ENCODE peak calls at places on chromosomes 5 and 9, in nine cellular contexts. P, V, F, M, A, L, R, S and D are unnamed samples.

GRCh38 chr5:131814990-131815389 is 18.2 kb upstream of the FNIP1 start:
- DNase-seq in L (no peak), F (no peak), A (no peak), P (no peak), V (no peak), R (no peak), M (peak; percentile 53), S (no peak), D (no peak)

GRCh38 chr9:105264380-105264779 is 19.9 kb downstream of the SLC44A1 start:
- DNase-seq in A (no peak), S (no peak), F (no peak), L (no peak), P (no peak), R (no peak), V (no peak), M (no peak), D (no peak)

GRCh38 chr9:78038620-78039300 is 7.1 kb upstream of the GNAQ start:
- DNase-seq in A (no peak), L (no peak), R (no peak), P (no peak), V (no peak), M (no peak), S (no peak), F (no peak), D (no peak)

GRCh38 chr9:130010151-130010988 is 32.6 kb downstream of the FNBP1 start:
- DNase-seq in P (no peak), R (no peak), V (no peak), A (peak; percentile 41), M (no peak), L (no peak), S (no peak), F (no peak), D (peak; percentile 49)

GRCh38 chr5:112141582-112141981 is 277.5 kb downstream of the EPB41L4A start:
- DNase-seq in F (no peak), V (no peak), R (no peak), A (no peak), M (no peak), P (no peak), S (no peak), L (no peak), D (no peak)

GRCh38 chr5:95939465-95939864 is 22.2 kb downstream of the ELL2 start:
- DNase-seq in S (no peak), L (no peak), F (no peak), M (no peak), R (no peak), A (no peak), V (no peak), P (no peak), D (no peak)

GRCh38 chr5:147675168-147675567 is 107.4 kb downstream of the JAKMIP2 start:
- DNase-seq in A (no peak), L (peak; percentile 11), R (no peak), F (no peak), V (no peak), P (no peak), M (no peak), S (no peak), D (no peak)

GRCh38 chr5:41707853-41708603 is 162.2 kb downstream of the OXCT1 start:
- DNase-seq in M (peak; percentile 17), V (no peak), R (no peak), S (no peak), F (no peak), L (no peak), P (no peak), A (no peak), D (no peak)

GRCh38 chr5:83577036-83577636 is 105.6 kb downstream of the VCAN start:
- DNase-seq in S (no peak), V (peak; percentile 53), L (peak; percentile 41), R (no peak), A (no peak), M (no peak), F (no peak), P (no peak), D (no peak)

GRCh38 chr5:92444888-92445287 is 1061.8 kb upstream of the ARRDC3 start:
- DNase-seq in A (no peak), R (no peak), F (no peak), P (no peak), V (no peak), L (no peak), M (no peak), S (no peak), D (no peak)

GRCh38 chr9:128412120-128412790 is 8.4 kb upstream of the CERCAM start:
- DNase-seq in V (no peak), P (no peak), M (no peak), R (peak; percentile 61), A (peak; percentile 10), L (peak; percentile 16), F (no peak), S (no peak), D (peak; percentile 29)

GRCh38 chr5:139061274-139061673 is 136.9 kb downstream of the SIL1 start:
- DNase-seq in M (no peak), A (no peak), L (peak; percentile 75), F (no peak), P (peak; percentile 67), S (peak; percentile 74), R (no peak), V (peak; percentile 88), D (no peak)

GRCh38 chr9:101397746-101398334 is 578 bp downstream of the MRPL50 start:
- DNase-seq in F (no peak), A (no peak), L (peak; percentile 9), S (no peak), M (no peak), V (no peak), R (no peak), P (no peak), D (no peak)
- H3K9me3 ChIP-seq in F (no peaks in the 10 kb centered on the region), A (no peaks in the 10 kb centered on the region), L (no peaks in the 10 kb centered on the region), S (no peaks in the 10 kb centered on the region), M (peaks cover 31% of the 10 kb centered on the region), V (no peaks in the 10 kb centered on the region), R (no peaks in the 10 kb centered on the region), P (peaks cover 13% of the 10 kb centered on the region), D (no peaks in the 10 kb centered on the region)

GRCh38 chr5:69367697-69368279 is 1.5 kb downstream of the AK6 start:
- DNase-seq in A (no peak), F (no peak), R (no peak), M (no peak), V (no peak), L (no peak), P (no peak), S (no peak), D (no peak)

GRCh38 chr5:69364414-69364813 is 4.9 kb downstream of the AK6 start:
- DNase-seq in L (no peak), F (no peak), V (no peak), P (no peak), R (no peak), S (no peak), M (no peak), A (no peak), D (no peak)

GRCh38 chr5:69368458-69369368 is 607 bp downstream of the AK6 start:
- DNase-seq in S (no peak), M (no peak), L (no peak), P (no peak), F (no peak), R (no peak), A (no peak), V (no peak), D (no peak)

GRCh38 chr5:69360442-69360841 is 8.9 kb downstream of the AK6 start:
- DNase-seq in A (no peak), F (no peak), M (no peak), S (no peak), P (no peak), V (no peak), R (no peak), L (no peak), D (no peak)

GRCh38 chr5:69364850-69365249 is 4.5 kb downstream of the AK6 start:
- DNase-seq in P (no peak), F (no peak), L (no peak), M (no peak), A (no peak), S (no peak), V (no peak), R (no peak), D (no peak)
- H3K9me3 ChIP-seq in P (no peaks in the 10 kb centered on the region), F (no peaks in the 10 kb centered on the region), L (no peaks in the 10 kb centered on the region), M (no peaks in the 10 kb centered on the region), A (no peaks in the 10 kb centered on the region), S (no peaks in the 10 kb centered on the region), V (no peaks in the 10 kb centered on the region), R (no peaks in the 10 kb centered on the region), D (no peaks in the 10 kb centered on the region)

GRCh38 chr5:2196416-2196815 is 313.7 kb upstream of the IRX4 start:
- DNase-seq in M (no peak), F (no peak), S (no peak), A (no peak), L (no peak), V (no peak), P (no peak), R (no peak), D (no peak)

GRCh38 chr5:2196989-2197531 is 314.3 kb upstream of the IRX4 start:
- DNase-seq in A (no peak), R (no peak), M (no peak), L (no peak), F (no peak), V (no peak), P (no peak), S (no peak), D (no peak)

GRCh38 chr5:2193142-2193922 is 310.6 kb upstream of the IRX4 start:
- DNase-seq in R (no peak), F (no peak), S (no peak), P (no peak), A (no peak), V (peak; percentile 27), L (no peak), M (no peak), D (no peak)

GRCh38 chr5:2193923-2194555 is 311.3 kb upstream of the IRX4 start:
- DNase-seq in P (no peak), S (no peak), M (no peak), V (peak; percentile 46), L (no peak), F (no peak), R (no peak), A (no peak), D (no peak)

GRCh38 chr5:2194949-2195348 is 312.2 kb upstream of the IRX4 start:
- DNase-seq in V (no peak), A (no peak), S (no peak), L (no peak), P (no peak), R (no peak), M (no peak), F (no peak), D (no peak)
- H3K9me3 ChIP-seq in V (no peaks in the 10 kb centered on the region), A (no peaks in the 10 kb centered on the region), S (no peaks in the 10 kb centered on the region), L (no peaks in the 10 kb centered on the region), P (peaks cover 10% of the 10 kb centered on the region), R (no peaks in the 10 kb centered on the region), M (no peaks in the 10 kb centered on the region), F (no peaks in the 10 kb centered on the region), D (no peaks in the 10 kb centered on the region)

DNA sequence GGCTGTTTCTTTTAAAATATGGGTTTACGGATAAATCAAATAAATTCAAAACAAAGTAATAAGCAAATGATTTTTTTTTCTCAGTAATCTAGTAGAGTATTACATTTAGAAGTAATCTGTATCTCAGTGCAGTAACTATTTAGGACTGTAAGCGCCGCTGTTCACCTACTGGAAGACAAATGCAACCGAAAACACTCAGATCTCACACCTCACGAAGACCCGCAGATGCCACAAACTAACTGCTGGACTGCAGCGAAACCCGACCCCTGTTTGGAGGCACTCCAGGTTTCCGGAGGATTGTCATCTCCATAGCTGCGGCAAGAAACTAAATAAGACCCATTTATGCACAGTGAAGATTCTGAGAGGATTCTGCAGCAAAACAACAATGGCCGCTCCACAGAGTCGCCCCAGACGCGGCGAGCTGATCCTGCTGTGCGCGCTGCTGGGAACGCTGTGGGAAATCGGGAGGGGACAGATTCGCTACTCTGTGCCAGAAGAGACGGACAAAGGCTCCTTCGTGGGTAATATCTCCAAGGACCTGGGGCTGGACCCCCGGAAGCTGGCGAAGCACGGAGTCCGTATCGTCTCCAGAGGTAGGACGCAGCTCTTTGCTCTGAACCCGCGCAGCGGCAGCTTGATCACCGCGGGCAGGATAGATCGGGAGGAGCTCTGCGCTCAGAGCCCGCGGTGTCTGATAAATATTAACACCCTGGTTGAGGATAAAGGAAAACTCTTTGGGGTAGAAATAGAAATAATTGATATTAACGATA is at the start of gene PCDHGA8:
- DNase-seq in L (no peak), R (no peak), S (no peak), P (no peak), A (no peak), F (no peak), M (no peak), V (no peak), D (no peak)
- H3K9me3 ChIP-seq in L (no peaks in the 10 kb centered on the region), R (no peaks in the 10 kb centered on the region), S (peaks cover 36% of the 10 kb centered on the region), P (peaks cover 90% of the 10 kb centered on the region), A (no peaks in the 10 kb centered on the region), F (peaks cover 11% of the 10 kb centered on the region), M (no peaks in the 10 kb centered on the region), V (no peaks in the 10 kb centered on the region), D (peaks cover 8% of the 10 kb centered on the region)